ENCODE peak calls at places on chromosomes 13 and 19, in six cellular contexts. U is right cardiac atrium, T is DMS153, R is GM23248, B is foreskin fibroblast, V is heart right ventricle. F is an unnamed sample.

GRCh38 chr13:109785141-109785891 is 1.1 kb downstream of the IRS2 start:
- DNase-seq in U (peak), T (peak), R (peak), B (peak), V (peak), F (peak)

GRCh38 chr13:114104626-114105350 is 27.6 kb downstream of the RASA3 start:
- DNase-seq in U (no peak), T (no peak), R (peak), B (no peak), V (peak), F (peak)

GRCh38 chr13:65856464-65856863 is 1373.7 kb downstream of the PCDH9 start:
- DNase-seq in U (no peak), T (no peak), R (peak), B (peak), V (no peak), F (no peak)

GRCh38 chr13:89382986-89383385 is 1711.8 kb downstream of the SLITRK5 start:
- DNase-seq in U (no peak), T (no peak), R (no peak), B (no peak), V (no peak), F (no peak)

GRCh38 chr13:47039106-47039505 is 142.3 kb upstream of the HTR2A start:
- DNase-seq in U (no peak), T (no peak), R (peak), B (peak), V (no peak), F (no peak)

GRCh38 chr13:101512650-101513049 is 60.2 kb downstream of the ITGBL1 start:
- DNase-seq in U (no peak), T (no peak), R (peak), B (peak), V (no peak), F (no peak)

GRCh38 chr13:113532156-113532806 is 41.8 kb upstream of the DCUN1D2 start:
- DNase-seq in U (no peak), T (no peak), R (no peak), B (no peak), V (peak), F (peak)

GRCh38 chr19:51101171-51101865 is 6.9 kb downstream of the CTU1 start:
- DNase-seq in U (no peak), T (no peak), R (peak), B (peak), V (no peak), F (no peak)

GRCh38 chr13:34127523-34127922 is 309.6 kb downstream of the RFC3 start:
- DNase-seq in U (no peak), T (no peak), R (no peak), B (no peak), V (no peak), F (no peak)

GRCh38 chr19:55698256-55698655 is 23.2 kb downstream of the EPN1 start:
- DNase-seq in U (no peak), T (no peak), R (no peak), B (no peak), V (no peak), F (no peak)

GRCh38 chr13:79874396-79875360 is 393.7 kb downstream of the NDFIP2 start:
- DNase-seq in U (no peak), T (no peak), R (peak), B (peak), V (no peak), F (no peak)

GRCh38 chr13:69524459-69525155 is 583.0 kb upstream of the ATXN8OS start:
- DNase-seq in U (no peak), T (no peak), R (peak), B (no peak), V (no peak), F (no peak)

GRCh38 chr13:29605860-29606526 is 10.5 kb upstream of the SLC7A1 start:
- DNase-seq in U (no peak), T (no peak), R (no peak), B (no peak), V (no peak), F (no peak)